ENCODE peak calls at places on chromosomes 16 and 17, in six cellular contexts. X, T, E, Q, P and S are unnamed samples.

GRCh38 chr17:65143899-65144590 is 6.9 kb downstream of the RGS9 start:
- DNase-seq in X (no peak), T (no peak), E (no peak), Q (no peak), P (peak), S (no peak)

GRCh38 chr16:14371778-14372431 is 258.2 kb downstream of the PARN start:
- DNase-seq in X (no peak), T (no peak), E (no peak), Q (no peak), P (no peak), S (no peak)

GRCh38 chr16:88941933-88942909 is 34.8 kb downstream of the CBFA2T3 start:
- DNase-seq in X (no peak), T (no peak), E (peak), Q (peak), P (peak), S (no peak)

GRCh38 chr16:86041807-86042206 is 142.8 kb downstream of the IRF8 start:
- DNase-seq in X (no peak), T (no peak), E (no peak), Q (no peak), P (no peak), S (no peak)

GRCh38 chr16:8951447-8952280 is 12.0 kb downstream of the USP7 start:
- DNase-seq in X (no peak), T (no peak), E (no peak), Q (no peak), P (no peak), S (no peak)

GRCh38 chr17:17520599-17521232 is 24.5 kb upstream of the RASD1 start:
- DNase-seq in X (no peak), T (no peak), E (no peak), Q (no peak), P (no peak), S (no peak)

GRCh38 chr17:78875331-78875730 is 27.7 kb downstream of the CEP295NL start:
- DNase-seq in X (no peak), T (no peak), E (no peak), Q (no peak), P (no peak), S (no peak)

GRCh38 chr17:27526603-27527002 is 70.4 kb downstream of the KSR1 start:
- DNase-seq in X (no peak), T (no peak), E (no peak), Q (peak), P (no peak), S (no peak)

GRCh38 chr17:59369026-59369724 is 37.7 kb downstream of the YPEL2 start:
- DNase-seq in X (no peak), T (no peak), E (no peak), Q (no peak), P (no peak), S (no peak)

GRCh38 chr16:53509906-53510703 is 7.1 kb upstream of the AKTIP start:
- DNase-seq in X (no peak), T (peak), E (peak), Q (peak), P (peak), S (peak)

GRCh38 chr17:18039535-18040286 is 503 bp downstream of the GID4 start:
- DNase-seq in X (no peak), T (peak), E (peak), Q (peak), P (peak), S (no peak)